ENCODE peak calls at places on chromosomes 3 and 15, in six cellular contexts. V, L, T, Z, N and H are unnamed samples.

GRCh38 chr15:71083349-71083748 is 31.9 kb upstream of the THSD4 start:
- DNase-seq in V (no peak), L (no peak), T (peak), Z (no peak), N (no peak), H (no peak)

GRCh38 chr3:196192036-196193001 is 18.9 kb downstream of the ZDHHC19 start:
- DNase-seq in V (peak), L (no peak), T (no peak), Z (peak), N (no peak), H (peak)

GRCh38 chr15:57321973-57322601 is 54.2 kb upstream of the CGNL1 start:
- DNase-seq in V (no peak), L (no peak), T (peak), Z (peak), N (no peak), H (no peak)

GRCh38 chr3:13528217-13528801 is 20.6 kb upstream of the FBLN2 start:
- DNase-seq in V (peak), L (peak), T (no peak), Z (peak), N (peak), H (peak)

GRCh38 chr3:183253364-183253960 is 409 bp downstream of the B3GNT5 start:
- DNase-seq in V (no peak), L (no peak), T (peak), Z (peak), N (no peak), H (peak)

GRCh38 chr3:24288538-24289236 is 206.0 kb downstream of the THRB start:
- DNase-seq in V (no peak), L (no peak), T (no peak), Z (no peak), N (no peak), H (no peak)

GRCh38 chr15:27043770-27044169 is 72.8 kb downstream of the GABRG3 start:
- DNase-seq in V (no peak), L (no peak), T (no peak), Z (no peak), N (no peak), H (no peak)

GRCh38 chr3:192817053-192817452 is 89.7 kb upstream of the FGF12 start:
- DNase-seq in V (no peak), L (no peak), T (no peak), Z (no peak), N (no peak), H (no peak)

GRCh38 chr3:13378155-13378554 is 42.0 kb downstream of the NUP210 start:
- DNase-seq in V (no peak), L (no peak), T (no peak), Z (no peak), N (no peak), H (no peak)

GRCh38 chr3:152497457-152497856 is 228.7 kb downstream of the MBNL1 start:
- DNase-seq in V (no peak), L (no peak), T (peak), Z (no peak), N (no peak), H (no peak)

GRCh38 chr15:25987638-25988037 is 124.5 kb upstream of the ATP10A start:
- DNase-seq in V (no peak), L (no peak), T (no peak), Z (no peak), N (no peak), H (no peak)

GRCh38 chr3:48084929-48085328 is 68.7 kb upstream of the MAP4 start:
- DNase-seq in V (no peak), L (no peak), T (peak), Z (no peak), N (no peak), H (no peak)

GRCh38 chr15:100718075-100718980 is 115.9 kb downstream of the ASB7 start:
- DNase-seq in V (no peak), L (no peak), T (no peak), Z (no peak), N (no peak), H (no peak)

GRCh38 chr3:28915711-28916481 is 365.0 kb upstream of the RBMS3 start:
- DNase-seq in V (no peak), L (peak), T (peak), Z (no peak), N (peak), H (peak)

GRCh38 chr15:63020128-63020527 is 22.4 kb upstream of the TPM1 start:
- DNase-seq in V (no peak), L (no peak), T (no peak), Z (no peak), N (no peak), H (no peak)

GRCh38 chr3:64958187-64958586 is 270.4 kb upstream of the ADAMTS9 start:
- DNase-seq in V (no peak), L (no peak), T (no peak), Z (no peak), N (no peak), H (no peak)

GRCh38 chr3:179196098-179196497 is 47.9 kb downstream of the PIK3CA start:
- DNase-seq in V (no peak), L (no peak), T (peak), Z (no peak), N (no peak), H (no peak)

GRCh38 chr3:22245122-22245521 is 494.1 kb upstream of the ZNF385D start:
- DNase-seq in V (no peak), L (no peak), T (no peak), Z (no peak), N (no peak), H (no peak)

GRCh38 chr3:147389265-147390175 is 16.8 kb downstream of the ZIC4 start:
- DNase-seq in V (no peak), L (no peak), T (no peak), Z (no peak), N (no peak), H (no peak)

GRCh38 chr3:28667646-28668376 is 319.2 kb upstream of the AZI2 start:
- DNase-seq in V (peak), L (peak), T (peak), Z (peak), N (peak), H (peak)

GRCh38 chr3:129820587-129820986 is 72.9 kb downstream of the TMCC1 start:
- DNase-seq in V (no peak), L (no peak), T (peak), Z (peak), N (no peak), H (no peak)

GRCh38 chr15:65993226-65993625 is 123.9 kb downstream of the RAB11A start:
- DNase-seq in V (no peak), L (no peak), T (no peak), Z (no peak), N (no peak), H (no peak)

GRCh38 chr15:75799190-75799589 is 44.1 kb upstream of the UBE2Q2 start:
- DNase-seq in V (no peak), L (no peak), T (no peak), Z (peak), N (no peak), H (no peak)

GRCh38 chr3:132285620-132285945 is 31.6 kb upstream of the ACP3 start:
- DNase-seq in V (no peak), L (no peak), T (no peak), Z (no peak), N (no peak), H (no peak)

GRCh38 chr3:128149632-128150031 is 3.6 kb upstream of the EEFSEC start:
- DNase-seq in V (no peak), L (no peak), T (no peak), Z (no peak), N (no peak), H (no peak)

GRCh38 chr3:57094606-57095005 is 34.1 kb downstream of the SPATA12 start:
- DNase-seq in V (no peak), L (no peak), T (no peak), Z (no peak), N (no peak), H (no peak)
- TF ChIP-seq MAX in V (no peak), L (no peak), T (no peak), Z (no peak), N (no peak), H (no peak)

GRCh38 chr3:119019767-119020518 is 14.7 kb downstream of the IGSF11 start:
- DNase-seq in V (no peak), L (no peak), T (no peak), Z (no peak), N (no peak), H (no peak)

GRCh38 chr3:119011528-119011927 is 23.1 kb downstream of the IGSF11 start:
- DNase-seq in V (no peak), L (no peak), T (no peak), Z (no peak), N (no peak), H (no peak)

GRCh38 chr3:119018690-119019463 is 15.8 kb downstream of the IGSF11 start:
- DNase-seq in V (no peak), L (no peak), T (no peak), Z (no peak), N (no peak), H (no peak)

GRCh38 chr3:119015942-119016341 is 18.7 kb downstream of the IGSF11 start:
- DNase-seq in V (no peak), L (no peak), T (no peak), Z (no peak), N (no peak), H (no peak)

GRCh38 chr3:119013951-119014350 is 20.7 kb downstream of the IGSF11 start:
- DNase-seq in V (no peak), L (no peak), T (no peak), Z (no peak), N (no peak), H (no peak)
- TF ChIP-seq JUN in V (no peak), L (no peak), T (no peak), Z (no peak), N (no peak), H (no peak)

DNA sequence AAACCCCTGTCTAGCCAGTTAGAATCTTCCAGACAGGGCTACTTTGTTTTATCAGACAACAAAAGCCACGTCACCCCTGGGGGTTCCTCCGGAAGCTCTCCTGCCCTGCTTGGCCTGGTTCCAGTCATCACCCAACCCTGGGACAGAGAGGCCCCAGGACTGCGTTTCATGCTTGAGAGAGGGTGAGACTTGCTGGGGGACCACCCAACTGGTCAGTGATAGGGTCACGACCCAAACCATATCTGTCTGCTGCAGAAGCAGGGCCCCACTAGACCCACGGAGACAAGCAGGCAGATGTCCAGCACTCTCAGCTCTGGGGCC is 1.2 kb downstream of the NT5DC2 start:
- DNase-seq in V (peak), L (no peak), T (peak), Z (peak), N (no peak), H (peak)
- TF ChIP-seq MAX in V (no peak), L (no peak), T (no peak), Z (no peak), N (no peak), H (no peak)

GRCh38 chr3:61493339-61493738 is 68.0 kb upstream of the PTPRG start:
- DNase-seq in V (no peak), L (no peak), T (no peak), Z (no peak), N (no peak), H (no peak)
- TF ChIP-seq JUN in V (no peak), L (no peak), T (no peak), Z (no peak), N (no peak), H (no peak)

DNA sequence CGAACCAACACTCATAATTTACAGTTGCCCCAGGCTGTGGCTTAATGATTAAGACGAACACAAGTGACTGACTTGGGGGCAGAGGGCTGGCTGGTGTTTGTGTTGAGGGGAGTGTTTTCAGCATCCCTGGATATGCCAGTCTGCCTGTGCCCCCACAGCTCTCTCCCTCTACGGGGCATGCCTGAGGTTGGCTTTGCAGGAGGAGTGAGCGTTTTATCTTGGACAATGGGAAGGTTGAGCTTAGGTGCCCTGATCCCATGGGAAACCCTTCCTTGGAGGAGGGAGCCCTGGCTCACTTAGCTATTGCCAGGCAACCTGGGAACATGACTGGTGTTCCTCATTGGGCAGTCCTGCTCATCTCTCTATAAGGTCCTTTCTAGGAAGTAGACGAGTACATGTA is 17.6 kb downstream of the FAM107A start:
- DNase-seq in V (no peak), L (no peak), T (no peak), Z (no peak), N (no peak), H (no peak)
- TF ChIP-seq MAX in V (no peak), L (no peak), T (no peak), Z (no peak), N (no peak), H (no peak)

GRCh38 chr3:161101609-161102008 is 3.5 kb downstream of the B3GALNT1 start:
- DNase-seq in V (no peak), L (no peak), T (no peak), Z (no peak), N (no peak), H (no peak)
- TF ChIP-seq JUN in V (no peak), L (no peak), T (no peak), Z (no peak), N (no peak), H (no peak)

GRCh38 chr3:100516232-100516631 is 23.8 kb downstream of the TMEM45A start:
- DNase-seq in V (no peak), L (no peak), T (no peak), Z (peak), N (no peak), H (no peak)
- TF ChIP-seq MAX in V (no peak), L (no peak), T (no peak), Z (no peak), N (no peak), H (no peak)

DNA sequence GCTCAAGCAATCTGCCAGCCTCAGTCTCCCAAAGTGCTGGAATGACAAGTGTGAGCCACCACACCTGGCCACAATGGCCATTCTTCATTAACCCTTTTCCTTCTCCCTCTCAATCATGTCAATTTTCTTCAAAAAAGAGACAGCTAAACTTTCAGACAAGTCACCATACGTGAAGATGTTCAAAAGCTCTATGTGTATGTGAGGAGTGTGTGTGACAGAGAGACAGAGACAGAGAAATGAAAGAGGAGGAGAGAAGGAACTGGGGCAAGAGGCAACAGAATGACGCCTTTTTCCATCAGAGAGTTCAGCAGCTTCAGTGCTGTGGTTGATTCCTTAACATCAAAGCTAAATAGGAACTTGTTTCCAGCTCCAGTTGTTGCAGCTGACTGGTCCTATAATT is 27.4 kb downstream of the OSBPL10 start:
- DNase-seq in V (no peak), L (no peak), T (no peak), Z (no peak), N (no peak), H (no peak)
- TF ChIP-seq JUN in V (no peak), L (no peak), T (no peak), Z (no peak), N (no peak), H (no peak)